ENCODE peak calls at places on chromosomes 16 and 17, in five cellular contexts. A, G, Q, T and W are unnamed samples.

GRCh38 chr17:41627316-41628072 is 3.1 kb upstream of the KRT17 start:
- DNase-seq in A (no peak), G (no peak), Q (no peak), T (no peak), W (no peak)

GRCh38 chr16:89905511-89906140 is 13.0 kb upstream of the MC1R start:
- DNase-seq in A (no peak), G (no peak), Q (no peak), T (no peak), W (no peak)

GRCh38 chr17:39573447-39574298 is 34.0 kb downstream of the NEUROD2 start:
- DNase-seq in A (peak; percentile 85), G (no peak), Q (peak; percentile 57), T (peak; percentile 24), W (peak; percentile 85)

GRCh38 chr16:89729863-89730574 is 8.7 kb downstream of the ZNF276 start:
- DNase-seq in A (no peak), G (no peak), Q (no peak), T (peak; percentile 18), W (no peak)

GRCh38 chr17:76005263-76006149 is 4.9 kb downstream of the CDK3 start:
- DNase-seq in A (peak; percentile 88), G (peak; percentile 83), Q (peak; percentile 91), T (peak; percentile 61), W (peak; percentile 90)

GRCh38 chr17:57553991-57554825 is 190.9 kb downstream of the CCDC182 start:
- DNase-seq in A (no peak), G (no peak), Q (no peak), T (no peak), W (no peak)

GRCh38 chr16:70267516-70267915 is 15.8 kb upstream of the EXOSC6 start:
- DNase-seq in A (peak; percentile 55), G (no peak), Q (peak; percentile 30), T (no peak), W (no peak)

GRCh38 chr17:7557147-7557764 is 1.3 kb upstream of the TNFSF13 start:
- DNase-seq in A (no peak), G (no peak), Q (no peak), T (no peak), W (no peak)

GRCh38 chr16:3023415-3023668 is 400 bp downstream of the HCFC1R1 start:
- DNase-seq in A (no peak), G (no peak), Q (no peak), T (no peak), W (no peak)

GRCh38 chr17:788551-788950 is 6.4 kb downstream of the MRM3 start:
- DNase-seq in A (no peak), G (no peak), Q (no peak), T (no peak), W (no peak)